ENCODE peak calls at places on chromosomes 4 and X, in eight cellular contexts. M is H9, R is GM23248, L is fibroblast of lung, J is PC-3, G is astrocyte, O is OCI-LY7, I is PC-9. B is an unnamed sample. For H3K79me2, the result is how much of the 10 kb centered on the place peaks cover.

GRCh38 chr4:139018501-139018900 is 2.9 kb downstream of the NOCT start:
- DNase-seq in I (no peak), G (no peak), M (no peak), L (peak), J (no peak), R (peak), O (no peak), B (no peak)

GRCh38 chrX:88940904-88941303 is 193.9 kb downstream of the CPXCR1 start:
- DNase-seq in R (no peak), M (no peak), L (no peak), G (no peak), I (no peak), J (no peak), O (no peak), B (no peak)

GRCh38 chrX:150364347-150365050 is 1.4 kb downstream of the MAMLD1 start:
- DNase-seq in M (peak), J (peak), I (no peak), G (no peak), O (no peak), R (peak), L (peak), B (peak)

GRCh38 chr4:151743128-151743854 is 17.5 kb downstream of the GATB start:
- DNase-seq in L (peak), M (no peak), G (peak), R (peak), I (no peak), O (no peak), J (no peak), B (no peak)

GRCh38 chrX:112643721-112644120 is 36.0 kb downstream of the LHFPL1 start:
- DNase-seq in G (no peak), O (no peak), L (no peak), I (no peak), R (no peak), M (no peak), J (no peak), B (no peak)

GRCh38 chrX:10112510-10112909 is 44.3 kb upstream of the CLCN4 start:
- DNase-seq in M (no peak), R (no peak), J (no peak), G (no peak), L (no peak), I (no peak), O (peak), B (no peak)

GRCh38 chr4:76091052-76091451 is 16.5 kb downstream of the ART3 start:
- DNase-seq in R (no peak), I (no peak), M (no peak), J (no peak), G (no peak), O (no peak), L (no peak), B (no peak)

GRCh38 chrX:119604778-119605177 is 1.4 kb downstream of the NKRF start:
- DNase-seq in R (peak), M (no peak), I (no peak), G (no peak), L (no peak), J (no peak), O (no peak), B (no peak)

GRCh38 chrX:146906166-146906565 is 91.6 kb upstream of the CXorf51A start:
- DNase-seq in G (no peak), O (no peak), M (no peak), L (no peak), I (no peak), J (no peak), R (no peak), B (no peak)

GRCh38 chr4:122744229-122744628 is 11.7 kb downstream of the BBS12 start:
- DNase-seq in O (no peak), M (no peak), G (peak), I (no peak), R (peak), J (no peak), L (no peak), B (no peak)

GRCh38 chr4:126530996-126531585 is 1101.7 kb upstream of the INTU start:
- DNase-seq in J (no peak), O (no peak), R (no peak), M (no peak), I (no peak), G (peak), L (peak), B (no peak)

DNA sequence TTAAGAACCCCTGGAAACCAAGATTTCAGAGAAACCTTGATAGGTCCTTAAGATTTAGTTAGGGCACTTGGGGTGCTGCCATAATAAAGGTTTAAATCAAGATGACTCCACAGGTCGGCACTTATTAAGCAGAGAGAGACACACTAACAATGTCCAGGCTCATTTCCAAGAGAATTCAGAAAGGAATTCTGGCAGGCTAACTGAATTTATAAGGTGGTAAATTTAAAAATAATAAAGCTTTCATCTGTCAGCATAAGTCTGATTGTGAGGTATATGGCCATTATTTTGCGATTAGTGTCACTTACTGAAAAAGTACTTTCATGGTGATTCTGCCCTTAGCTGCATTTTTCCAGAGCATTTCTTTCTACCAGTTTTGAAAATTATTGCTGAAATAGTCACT is 472.7 kb downstream of the ARAP2 start:
- DNase-seq in J (no peak), M (no peak), G (no peak), R (no peak), O (no peak), I (no peak), L (peak), B (no peak)
- H2AFZ ChIP-seq in J (no peak), M (no peak), G (no peak), R (no peak), O (no peak), I (no peak), L (no peak), B (no peak)

GRCh38 chr4:56062527-56062926 is 113.8 kb downstream of the CEP135 start:
- DNase-seq in R (no peak), L (no peak), O (no peak), I (no peak), G (no peak), J (no peak), M (no peak), B (no peak)
- H3K79me2 ChIP-seq in R (under half), L (under half), O (under half), I (under half), G (under half), J (under half), M (under half), B (under half)

DNA sequence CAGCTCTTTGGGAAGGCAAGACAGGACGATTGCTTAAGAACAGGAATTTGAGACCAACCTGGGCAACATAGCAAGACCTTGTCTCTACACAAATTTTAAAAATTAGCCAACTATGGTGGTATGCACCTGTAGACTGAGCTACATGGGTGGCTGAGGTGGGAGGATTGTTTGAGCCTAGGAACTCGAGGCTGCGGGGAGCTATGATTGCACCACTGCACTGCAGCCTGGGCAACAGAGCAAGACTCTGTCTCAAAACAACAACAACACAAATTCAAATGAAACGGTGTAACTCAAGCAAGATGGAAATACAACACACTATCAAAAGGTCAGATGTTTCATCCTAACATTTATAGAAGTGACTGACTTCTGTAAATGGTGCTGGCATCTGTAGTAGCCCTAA is 37.1 kb downstream of the XG start:
- DNase-seq in G (no peak), L (no peak), M (no peak), I (no peak), R (no peak), J (no peak), O (no peak), B (no peak)
- H2AFZ ChIP-seq in G (no peak), L (no peak), M (no peak), I (no peak), R (no peak), J (no peak), O (no peak), B (no peak)

DNA sequence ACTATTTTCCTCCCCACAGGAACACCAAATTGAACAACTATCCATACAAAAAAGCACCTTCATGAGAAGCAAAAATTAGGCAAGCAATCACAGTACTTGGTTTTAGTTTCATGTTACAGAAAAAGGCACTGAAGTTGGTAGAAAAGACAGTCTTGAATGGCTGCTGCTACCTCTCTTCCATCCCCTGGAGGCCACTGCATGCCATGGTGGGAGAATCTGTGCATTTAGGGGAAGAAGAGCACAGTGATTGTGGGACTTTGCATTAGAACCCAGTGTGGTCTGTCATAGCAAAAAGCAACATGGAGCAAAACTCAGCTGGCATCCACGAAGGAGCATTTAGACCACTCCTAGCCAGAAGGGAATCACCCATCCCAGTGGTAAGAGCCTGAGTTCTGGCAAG is 941.9 kb downstream of the PCDH18 start:
- DNase-seq in I (no peak), J (no peak), R (no peak), M (no peak), O (no peak), L (no peak), G (no peak), B (no peak)
- H3K79me2 ChIP-seq in I (under half), J (under half), R (under half), M (under half), O (under half), L (under half), G (under half), B (under half)

GRCh38 chr4:70724463-70724862 is 2.7 kb downstream of the RUFY3 start:
- DNase-seq in L (no peak), O (no peak), G (no peak), R (no peak), J (no peak), M (no peak), I (no peak), B (no peak)

GRCh38 chr4:70721747-70722146 is at the start of gene RUFY3:
- DNase-seq in M (no peak), R (peak), L (peak), G (peak), I (no peak), O (no peak), J (no peak), B (no peak)

GRCh38 chr4:70718811-70719604 is 2.8 kb upstream of the RUFY3 start:
- DNase-seq in M (no peak), L (peak), O (no peak), I (no peak), G (peak), R (no peak), J (peak), B (no peak)

GRCh38 chr4:70725633-70726032 is 3.9 kb downstream of the RUFY3 start:
- DNase-seq in O (no peak), G (no peak), J (no peak), I (no peak), R (no peak), L (no peak), M (no peak), B (no peak)

GRCh38 chr4:70722199-70722791 is 531 bp downstream of the RUFY3 start:
- DNase-seq in O (no peak), G (peak), R (peak), I (no peak), L (peak), J (no peak), M (no peak), B (no peak)
- H2AFZ ChIP-seq in O (no peak), G (peak), R (peak), I (no peak), L (no peak), J (no peak), M (no peak), B (no peak)

B was measured in Karpas-422.